ENCODE peak calls at places on chromosomes 16 and 17, in eight cellular contexts. O is aorta; P is Jurkat, Clone E6-1; M is neuronal stem cell; K is right cardiac atrium; V is HCT116; R is small intestine; A is cardiac fibroblast. Y is an unnamed sample.

GRCh38 chr16:83215417-83216001 is 588.7 kb downstream of the CDH13 start:
- DNase-seq in K (peak), M (peak), A (peak), P (peak), V (peak), R (peak), O (no peak), Y (no peak)

GRCh38 chr17:55324296-55324978 is 59.7 kb downstream of the HLF start:
- DNase-seq in M (no peak), A (no peak), V (no peak), O (no peak), K (no peak), R (no peak), P (no peak), Y (no peak)

GRCh38 chr16:68972720-68973119 is 129.4 kb downstream of the TANGO6 start:
- DNase-seq in O (no peak), R (peak), V (no peak), P (no peak), A (peak), M (no peak), K (no peak), Y (peak)

GRCh38 chr17:14630025-14630424 is 329.1 kb downstream of the HS3ST3B1 start:
- DNase-seq in R (no peak), M (no peak), K (no peak), O (no peak), P (no peak), V (no peak), A (no peak), Y (no peak)

GRCh38 chr16:30065943-30066881 is 652 bp downstream of the ALDOA start:
- DNase-seq in A (peak), O (no peak), V (no peak), M (no peak), R (peak), K (peak), P (no peak), Y (no peak)

GRCh38 chr17:74499992-74500391 is 31.3 kb downstream of the CD300LB start:
- DNase-seq in R (no peak), P (no peak), A (no peak), V (no peak), M (no peak), K (no peak), O (no peak), Y (no peak)

GRCh38 chr17:33202796-33203195 is 90.3 kb downstream of the ASIC2 start:
- DNase-seq in P (no peak), V (no peak), K (no peak), M (no peak), R (no peak), O (no peak), A (no peak), Y (no peak)

GRCh38 chr17:8365143-8365542 is 11.4 kb downstream of the KRABD2 start:
- DNase-seq in K (no peak), V (no peak), M (no peak), R (no peak), P (no peak), O (no peak), A (peak), Y (no peak)

GRCh38 chr16:86961133-86961720 is 356.0 kb downstream of the C16orf95 start:
- DNase-seq in M (no peak), R (no peak), V (no peak), K (no peak), P (no peak), A (peak), O (no peak), Y (peak)

GRCh38 chr17:80890551-80890930 is 101.1 kb upstream of the CHMP6 start:
- DNase-seq in O (peak), P (no peak), R (no peak), K (no peak), A (no peak), M (no peak), V (no peak), Y (no peak)

GRCh38 chr16:71352466-71352865 is 6.1 kb upstream of the CALB2 start:
- DNase-seq in V (no peak), A (no peak), O (no peak), K (no peak), P (no peak), M (no peak), R (no peak), Y (no peak)

GRCh38 chr17:74779948-74780400 is 3.8 kb upstream of the NAT9 start:
- DNase-seq in V (no peak), K (peak), R (peak), A (no peak), P (peak), O (peak), M (no peak), Y (no peak)

GRCh38 chr17:4980644-4981216 is 6.7 kb downstream of the CAMTA2 start:
- DNase-seq in K (peak), M (peak), V (no peak), P (peak), A (peak), O (no peak), R (peak), Y (no peak)

GRCh38 chr17:4483012-4483840 is 15.5 kb upstream of the SPNS2 start:
- DNase-seq in V (peak), M (no peak), A (no peak), K (no peak), P (no peak), O (no peak), R (peak), Y (no peak)

GRCh38 chr16:56041556-56042140 is 149.6 kb upstream of the GNAO1 start:
- DNase-seq in O (no peak), A (no peak), P (no peak), R (peak), K (peak), M (peak), V (peak), Y (no peak)

GRCh38 chr17:72176902-72177660 is 56.3 kb downstream of the SOX9 start:
- DNase-seq in V (no peak), A (no peak), M (no peak), R (peak), P (no peak), K (no peak), O (no peak), Y (no peak)

GRCh38 chr17:10197721-10198508 is 491 bp downstream of the GAS7 start:
- DNase-seq in K (peak), O (peak), R (no peak), V (no peak), A (no peak), M (no peak), P (no peak), Y (no peak)

GRCh38 chr16:72959301-72959996 is 88.5 kb downstream of the ZFHX3 start:
- DNase-seq in P (no peak), O (no peak), V (no peak), M (no peak), A (no peak), R (no peak), K (no peak), Y (no peak)

GRCh38 chr16:4679854-4680636 is 13.3 kb upstream of the NUDT16L1 start:
- DNase-seq in A (peak), O (peak), K (peak), R (peak), V (no peak), P (no peak), M (no peak), Y (no peak)

GRCh38 chr16:67936876-67937605 is 391 bp upstream of the PSMB10 start:
- DNase-seq in O (no peak), P (peak), R (peak), M (no peak), V (no peak), K (no peak), A (no peak), Y (no peak)

GRCh38 chr16:29645699-29646187 is 17.3 kb upstream of the SPN start:
- DNase-seq in V (peak), K (no peak), A (peak), R (peak), P (peak), O (peak), M (no peak), Y (no peak)

GRCh38 chr17:83144421-83145357 is 65.3 kb downstream of the METRNL start:
- DNase-seq in O (no peak), R (no peak), V (no peak), A (peak), M (no peak), P (no peak), K (peak), Y (no peak)

GRCh38 chr16:84730406-84731106 is 30.8 kb downstream of the USP10 start:
- DNase-seq in O (peak), M (no peak), V (peak), K (peak), P (peak), A (peak), R (peak), Y (peak)

GRCh38 chr17:76527430-76528111 is 9.9 kb downstream of the CYGB start:
- DNase-seq in R (peak), M (no peak), K (peak), A (peak), O (no peak), V (no peak), P (no peak), Y (peak)

GRCh38 chr16:89695875-89696597 is 5.5 kb downstream of the SPATA2L start:
- DNase-seq in V (no peak), P (no peak), R (no peak), A (no peak), O (no peak), M (no peak), K (no peak), Y (no peak)

GRCh38 chr16:1929578-1930337 is 11.5 kb upstream of the HS3ST6 start:
- DNase-seq in R (peak), P (peak), O (peak), A (peak), K (peak), M (peak), V (no peak), Y (peak)

GRCh38 chr17:71633391-71633849 is 487.4 kb upstream of the SOX9 start:
- DNase-seq in A (peak), V (peak), K (no peak), O (no peak), R (peak), P (no peak), M (no peak), Y (peak)

GRCh38 chr16:25198021-25198420 is 18.7 kb upstream of the AQP8 start:
- DNase-seq in A (no peak), V (peak), O (no peak), K (no peak), R (no peak), P (no peak), M (no peak), Y (no peak)

GRCh38 chr16:9134739-9135138 is 43.3 kb downstream of the HAPSTR1 start:
- DNase-seq in O (peak), P (peak), V (peak), A (peak), R (peak), K (peak), M (peak), Y (no peak)

GRCh38 chr16:5027575-5028235 is 6.0 kb downstream of the NAGPA start:
- DNase-seq in O (peak), P (no peak), V (no peak), M (no peak), A (no peak), K (no peak), R (no peak), Y (no peak)

GRCh38 chr17:66369830-66370229 is 67.4 kb downstream of the PRKCA start:
- DNase-seq in O (no peak), K (no peak), M (no peak), P (no peak), V (no peak), R (peak), A (no peak), Y (no peak)

GRCh38 chr16:67399218-67399733 is 6.0 kb upstream of the TPPP3 start:
- DNase-seq in O (no peak), R (no peak), P (no peak), V (no peak), M (peak), A (peak), K (peak), Y (no peak)

GRCh38 chr16:77445321-77445720 is 10.5 kb upstream of the ADAMTS18 start:
- DNase-seq in V (no peak), P (no peak), M (no peak), A (no peak), R (no peak), O (no peak), K (no peak), Y (no peak)

GRCh38 chr16:78257376-78257728 is 157.9 kb downstream of the WWOX start:
- DNase-seq in P (no peak), V (no peak), M (no peak), A (no peak), R (no peak), K (no peak), O (no peak), Y (no peak)

GRCh38 chr17:74231846-74232713 is 18.7 kb downstream of the TTYH2 start:
- DNase-seq in A (no peak), V (no peak), R (no peak), K (no peak), M (no peak), O (no peak), P (no peak), Y (no peak)

GRCh38 chr17:68148936-68149335 is 98.9 kb upstream of the AMZ2 start:
- DNase-seq in R (no peak), V (no peak), O (no peak), A (no peak), P (no peak), K (no peak), M (no peak), Y (no peak)

GRCh38 chr17:42325026-42325425 is 36.7 kb downstream of the STAT5A start:
- DNase-seq in V (peak), O (peak), P (no peak), K (no peak), M (no peak), R (no peak), A (peak), Y (no peak)

GRCh38 chr17:49964539-49965521 is 4.2 kb upstream of the DLX4 start:
- DNase-seq in V (no peak), K (no peak), O (no peak), M (no peak), A (no peak), P (no peak), R (no peak), Y (no peak)
- H3K4me3 ChIP-seq in V (no peak), K (no peak), O (no peak), M (no peak), A (no peak), P (no peak), R (no peak), Y (no peak)

GRCh38 chr17:49035470-49036269 is 38.5 kb downstream of the IGF2BP1 start:
- DNase-seq in K (peak), P (peak), V (peak), O (peak), M (no peak), R (no peak), A (peak), Y (no peak)
- H3K4me3 ChIP-seq in K (no peak), P (no peak), V (peak), O (no peak), M (no peak), R (no peak), A (no peak), Y (no peak)

DNA sequence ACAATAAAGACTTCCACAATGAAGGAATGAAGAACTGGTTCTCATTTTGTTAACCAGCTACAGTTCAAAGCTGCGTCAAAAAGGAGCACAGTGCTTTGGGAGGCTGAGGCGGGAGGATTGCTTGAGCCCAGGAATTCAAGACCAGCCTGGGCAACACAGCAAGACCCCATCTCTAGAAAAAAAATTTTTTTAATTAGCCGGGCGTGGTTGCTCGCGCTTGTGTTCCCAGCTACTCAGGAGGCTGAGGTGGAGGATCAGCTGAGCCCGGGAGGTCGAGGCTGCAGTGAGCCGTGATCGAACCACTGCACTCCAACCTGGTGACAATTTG is 764 bp upstream of the SLC6A4 start:
- DNase-seq in O (no peak), P (no peak), R (no peak), V (no peak), K (no peak), A (no peak), M (no peak), Y (no peak)
- H3K4me3 ChIP-seq in O (peak), P (no peak), R (peak), V (no peak), K (peak), A (peak), M (no peak), Y (peak)

DNA sequence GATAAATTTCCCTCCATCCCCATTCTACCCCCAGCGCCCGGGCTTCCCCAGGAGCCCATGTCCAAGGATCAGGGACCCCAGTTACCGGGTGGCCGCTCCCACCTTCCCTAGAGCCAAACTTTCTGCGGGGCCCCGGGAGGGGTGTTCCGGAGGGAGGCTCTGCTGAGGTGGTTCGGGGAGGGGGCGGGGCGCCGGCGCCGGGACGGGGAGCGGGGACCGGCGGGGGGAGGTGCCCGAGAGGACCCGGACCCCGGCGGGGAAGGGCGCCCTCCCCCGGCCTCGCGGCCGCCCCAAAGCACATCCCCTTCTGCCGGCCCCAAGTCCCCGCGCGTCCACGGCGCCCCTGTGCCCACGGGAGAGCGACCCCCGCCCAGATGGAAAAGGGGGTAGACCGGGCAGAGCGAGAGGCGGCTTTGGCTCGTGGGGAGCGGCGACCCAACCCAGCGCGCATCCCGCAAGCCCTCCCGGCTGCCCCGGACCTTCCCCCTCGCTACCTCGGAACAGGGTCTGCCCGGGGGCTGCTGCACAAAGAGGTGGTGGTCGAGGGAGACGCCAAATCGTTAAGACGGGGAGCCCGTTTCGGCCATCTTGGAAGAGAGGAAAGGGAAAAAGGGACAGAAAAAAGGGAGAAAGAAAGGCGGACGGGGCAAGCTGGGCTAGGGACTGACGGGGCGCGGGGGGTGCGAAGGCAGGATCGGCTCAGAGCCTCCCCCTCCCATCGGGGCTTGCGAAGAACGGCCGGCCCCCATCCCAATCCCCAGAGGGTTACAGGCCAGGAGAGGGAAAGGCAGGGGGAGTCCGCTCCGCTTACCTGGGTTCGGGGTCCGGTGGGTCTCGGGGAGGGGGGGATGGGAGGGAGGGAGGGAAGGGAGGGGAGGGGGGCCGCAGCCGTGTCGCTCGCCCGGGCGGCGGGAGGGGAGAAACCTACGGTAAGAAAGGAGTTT is 479 bp downstream of the PCGF2 start:
- DNase-seq in A (peak), O (peak), V (no peak), P (no peak), K (peak), R (no peak), M (peak), Y (no peak)
- H3K4me3 ChIP-seq in A (peak), O (peak), V (peak), P (peak), K (peak), R (peak), M (peak), Y (peak)

DNA sequence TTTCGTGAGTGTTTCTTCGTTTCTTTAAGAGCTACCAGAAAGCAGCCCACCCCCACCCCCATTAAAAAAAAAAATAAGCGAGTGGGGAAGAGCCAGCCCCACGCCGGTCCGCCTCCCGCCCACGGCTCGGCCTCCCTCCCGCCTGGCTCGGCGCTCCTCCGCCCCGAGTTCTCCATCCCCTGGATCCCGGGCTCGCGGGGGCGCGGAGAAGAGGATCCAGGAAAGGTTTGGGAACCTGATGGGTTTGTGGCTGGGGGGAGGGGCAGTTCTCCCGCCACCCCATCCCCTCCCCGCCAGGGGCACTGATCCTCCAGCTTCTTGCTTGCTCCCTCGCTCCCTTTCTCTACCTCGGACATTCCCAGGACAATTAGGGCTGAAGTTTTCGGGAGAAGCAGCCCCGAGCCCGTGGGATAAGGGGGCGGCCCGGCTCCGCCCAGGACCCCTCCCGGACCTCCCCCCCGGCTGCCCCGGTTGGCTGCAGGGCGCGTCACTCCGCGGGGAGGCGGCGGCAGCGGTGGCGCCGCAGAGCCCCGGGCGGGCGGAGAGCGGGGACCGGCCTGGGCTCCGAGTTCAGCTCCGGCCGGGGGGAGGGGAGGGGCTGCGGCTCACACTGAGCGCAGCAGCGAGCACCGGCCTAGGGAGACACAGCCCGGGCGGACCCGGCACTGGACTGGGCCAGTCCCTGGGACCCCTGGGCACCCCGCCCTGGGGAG is 1.0 kb upstream of the SALL1 start:
- DNase-seq in V (no peak), O (no peak), R (no peak), M (peak), K (peak), A (peak), P (no peak), Y (peak)
- H3K4me3 ChIP-seq in V (no peak), O (peak), R (peak), M (peak), K (peak), A (peak), P (no peak), Y (peak)

Y was measured in skeletal muscle cell.